ENCODE peak calls at places on chromosomes 12 and 14, in seven cellular contexts. S is GM20000; F is GM23248; Y is activated naive CD4-positive, alpha-beta T cell treated with anti-CD3 and anti-CD28 coated beads, Interleukin-2, amount 50 U/mL, for 16 hours; L is stimulated activated CD4-positive, alpha-beta T cell treated with anti-CD3 and anti-CD28 coated beads, Interleukin-2, amount 100 ng/mL, for 4 hours; V is NCI-H510A treated with DMSO at 0.1 percent for 48 hours; A is pons. E is an unnamed sample.
A peak's percentile ranks its signal among the peaks of the same experiment; 100 is the strongest.

GRCh38 chr14:96249016-96249415 is 7.0 kb upstream of the BDKRB1 start:
- DNase-seq in S (no peak), F (peak; percentile 98), Y (no peak), L (no peak), V (no peak), A (no peak), E (no peak)

GRCh38 chr12:110934093-110934852 is 13.9 kb upstream of the MYL2 start:
- DNase-seq in S (no peak), F (peak; percentile 44), Y (no peak), L (no peak), V (no peak), A (no peak), E (no peak)

GRCh38 chr14:101010835-101011234 is 107.3 kb upstream of the RTL1 start:
- DNase-seq in S (no peak), F (no peak), Y (no peak), L (no peak), V (no peak), A (no peak), E (no peak)

GRCh38 chr12:94618995-94619695 is 31.2 kb downstream of the TMCC3 start:
- DNase-seq in S (no peak), F (peak; percentile 95), Y (no peak), L (no peak), V (no peak), A (no peak), E (peak; percentile 21)

GRCh38 chr12:68414988-68415387 is 82.8 kb upstream of the MDM1 start:
- DNase-seq in S (peak; percentile 14), F (no peak), Y (no peak), L (no peak), V (no peak), A (no peak), E (no peak)

GRCh38 chr12:60684988-60685655 is 1089.3 kb downstream of the SLC16A7 start:
- DNase-seq in S (no peak), F (peak; percentile 36), Y (no peak), L (no peak), V (no peak), A (no peak), E (peak; percentile 72)

GRCh38 chr12:53046655-53047220 is 3.1 kb upstream of the TNS2 start:
- DNase-seq in S (no peak), F (peak; percentile 89), Y (no peak), L (peak; percentile 22), V (peak; percentile 81), A (peak; percentile 90), E (peak; percentile 96)

GRCh38 chr14:73746540-73747385 is 32.6 kb upstream of the PNMA1 start:
- DNase-seq in S (no peak), F (no peak), Y (no peak), L (no peak), V (no peak), A (no peak), E (no peak)

GRCh38 chr14:47929334-47929733 is 253.9 kb upstream of the MDGA2 start:
- DNase-seq in S (no peak), F (no peak), Y (no peak), L (no peak), V (no peak), A (no peak), E (no peak)

GRCh38 chr14:44657688-44658388 is 150.8 kb upstream of the FSCB start:
- DNase-seq in S (no peak), F (no peak), Y (no peak), L (no peak), V (peak; percentile 70), A (peak; percentile 62), E (peak; percentile 58)

GRCh38 chr12:119594772-119595445 is 1.3 kb downstream of the TMEM233 start:
- DNase-seq in S (no peak), F (peak; percentile 6), Y (no peak), L (no peak), V (no peak), A (no peak), E (peak; percentile 51)

GRCh38 chr12:97464241-97465011 is 1.8 kb downstream of the RMST start:
- DNase-seq in S (no peak), F (no peak), Y (no peak), L (no peak), V (no peak), A (peak; percentile 38), E (no peak)

GRCh38 chr12:98754095-98754494 is 109.0 kb downstream of the APAF1 start:
- DNase-seq in S (peak; percentile 87), F (peak; percentile 80), Y (no peak), L (no peak), V (no peak), A (peak; percentile 60), E (peak; percentile 97)

GRCh38 chr14:101477648-101478047 is 83.6 kb upstream of the DIO3 start:
- DNase-seq in S (no peak), F (peak; percentile 57), Y (no peak), L (no peak), V (peak; percentile 15), A (no peak), E (no peak)

GRCh38 chr12:130161261-130162231 is 718 bp upstream of the FZD10 start:
- DNase-seq in S (peak; percentile 39), F (peak; percentile 12), Y (no peak), L (no peak), V (peak; percentile 25), A (no peak), E (peak; percentile 81)

GRCh38 chr14:94663965-94664704 is 51.9 kb downstream of the SERPINA3 start:
- DNase-seq in S (no peak), F (no peak), Y (no peak), L (no peak), V (no peak), A (no peak), E (no peak)

GRCh38 chr14:97697772-97698171 is 900.6 kb downstream of the VRK1 start:
- DNase-seq in S (peak; percentile 8), F (no peak), Y (no peak), L (no peak), V (no peak), A (no peak), E (no peak)

GRCh38 chr14:95523818-95524448 is 7.5 kb upstream of the SYNE3 start:
- DNase-seq in S (no peak), F (peak; percentile 51), Y (peak; percentile 30), L (no peak), V (peak; percentile 52), A (no peak), E (peak; percentile 60)

GRCh38 chr12:116924558-116925453 is 14.1 kb downstream of the FBXW8 start:
- DNase-seq in S (no peak), F (peak; percentile 89), Y (peak; percentile 18), L (no peak), V (no peak), A (no peak), E (no peak)